ENCODE peak calls at places on chromosome 17, in four cellular contexts. L, O, Z and E are unnamed samples.

GRCh38 chr17:36879027-36879426 is 58.2 kb upstream of the LHX1 start:
- DNase-seq in L (no peak), O (no peak), Z (no peak), E (no peak)

GRCh38 chr17:45255358-45255757 is 6.5 kb downstream of the SPATA32 start:
- DNase-seq in L (no peak), O (no peak), Z (no peak), E (no peak)

GRCh38 chr17:44901323-44901965 is 2.2 kb upstream of the EFTUD2 start:
- DNase-seq in L (no peak), O (peak; percentile 74), Z (peak; percentile 76), E (no peak)

GRCh38 chr17:43423777-43424455 is 25.1 kb downstream of the ARL4D start:
- DNase-seq in L (no peak), O (no peak), Z (no peak), E (no peak)

GRCh38 chr17:57045868-57046671 is 39.0 kb upstream of the AKAP1 start:
- DNase-seq in L (peak; percentile 52), O (no peak), Z (no peak), E (no peak)

GRCh38 chr17:83177611-83178532 is 98.5 kb downstream of the METRNL start:
- DNase-seq in L (no peak), O (no peak), Z (no peak), E (no peak)

GRCh38 chr17:74524751-74525725 is 6.2 kb downstream of the CD300LB start:
- DNase-seq in L (no peak), O (no peak), Z (no peak), E (no peak)

GRCh38 chr17:75922963-75923874 is 17.6 kb downstream of the FBF1 start:
- DNase-seq in L (peak; percentile 46), O (no peak), Z (no peak), E (no peak)

GRCh38 chr17:45981306-45981705 is 17.7 kb upstream of the STH start:
- DNase-seq in L (no peak), O (no peak), Z (no peak), E (no peak)

GRCh38 chr17:30573603-30574175 is 96.5 kb downstream of the GOSR1 start:
- DNase-seq in L (no peak), O (no peak), Z (no peak), E (no peak)

DNA sequence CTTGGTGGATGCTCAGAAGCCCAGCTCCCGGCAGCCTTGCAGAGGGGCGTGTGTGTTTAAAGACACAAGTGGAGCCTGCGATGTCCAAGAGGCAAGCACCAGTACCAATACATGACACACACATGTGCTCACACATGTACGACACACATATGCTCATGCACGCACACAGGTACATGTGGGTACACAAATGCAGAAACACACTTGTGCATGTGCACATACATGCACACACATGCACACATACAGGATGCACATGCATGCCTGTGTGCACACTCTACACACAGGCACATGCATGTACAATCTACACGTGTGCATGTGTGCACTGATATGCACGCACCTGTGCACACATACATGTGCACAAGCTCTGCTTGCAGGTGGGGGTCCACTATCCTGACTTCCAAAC is 10.8 kb downstream of the RBFOX3 start:
- DNase-seq in L (no peak), O (no peak), Z (no peak), E (no peak)
- TF ChIP-seq CTCF in L (no peak), O (no peak), Z (no peak), E (no peak)

GRCh38 chr17:61457226-61457983 is 5.2 kb downstream of the TBX4 start:
- DNase-seq in L (no peak), O (no peak), Z (no peak), E (no peak)
- H3K4me3 ChIP-seq in L (peak overlapping the region; percentile 35), O (no peak overlapping the region), Z (no peak overlapping the region), E (no peak overlapping the region)

GRCh38 chr17:33401253-33401652 is 108.2 kb upstream of the ASIC2 start:
- DNase-seq in L (no peak), O (no peak), Z (no peak), E (no peak)
- TF ChIP-seq CTCF in L (no peak), O (no peak), Z (no peak), E (no peak)

GRCh38 chr17:81471804-81472456 is 40.7 kb downstream of the ACTG1 start:
- DNase-seq in L (peak; percentile 62), O (peak; percentile 74), Z (peak; percentile 60), E (peak; percentile 4)
- H3K4me3 ChIP-seq in L (peak overlapping the region; percentile 27), O (no peak overlapping the region), Z (no peak overlapping the region), E (no peak overlapping the region)